ENCODE peak calls at places on chromosomes 13 and 19, in five cellular contexts. W is epithelial cell of prostate; Y is stimulated activated CD4-positive, alpha-beta T cell treated with anti-CD3 and anti-CD28 coated beads, Interleukin-1b, Interleukin-23, amount 100 ng/mL, for 24 hours; F is H9; O is tibial artery. R is an unnamed sample.

GRCh38 chr19:52492201-52492960 is 35.1 kb upstream of the ZNF808 start:
- DNase-seq in W (no peak), Y (no peak), F (peak; percentile 97), O (peak; percentile 64), R (no peak)

GRCh38 chr19:47713046-47714021 is at the start of gene EHD2:
- DNase-seq in W (no peak), Y (no peak), F (peak; percentile 64), O (peak; percentile 90), R (no peak)

GRCh38 chr19:15810335-15810734 is 5.1 kb downstream of the OR10H1 start:
- DNase-seq in W (no peak), Y (no peak), F (no peak), O (no peak), R (no peak)

GRCh38 chr19:36009220-36009619 is 607 bp upstream of the SYNE4 start:
- DNase-seq in W (no peak), Y (no peak), F (peak; percentile 72), O (peak; percentile 88), R (peak; percentile 52)

GRCh38 chr13:112873851-112874750 is 94.9 kb upstream of the MCF2L start:
- DNase-seq in W (no peak), Y (no peak), F (peak; percentile 83), O (peak; percentile 82), R (peak; percentile 93)

GRCh38 chr13:46665630-46666482 is 112.9 kb downstream of the LRCH1 start:
- DNase-seq in W (no peak), Y (no peak), F (no peak), O (no peak), R (no peak)

GRCh38 chr13:65656740-65657329 is 1573.3 kb downstream of the PCDH9 start:
- DNase-seq in W (no peak), Y (no peak), F (no peak), O (no peak), R (no peak)

GRCh38 chr19:46319620-46320019 is 22.8 kb downstream of the HIF3A start:
- DNase-seq in W (no peak), Y (no peak), F (no peak), O (peak; percentile 85), R (no peak)

GRCh38 chr19:55088021-55088451 is 12.4 kb downstream of the EPS8L1 start:
- DNase-seq in W (no peak), Y (no peak), F (no peak), O (no peak), R (no peak)

GRCh38 chr19:48170817-48171347 is 402 bp downstream of the ZSWIM9 start:
- DNase-seq in W (no peak), Y (no peak), F (peak; percentile 45), O (no peak), R (no peak)

GRCh38 chr19:32671883-32672282 is 3.1 kb downstream of the ANKRD27 start:
- DNase-seq in W (no peak), Y (no peak), F (no peak), O (no peak), R (no peak)

GRCh38 chr19:29678484-29679106 is 13.3 kb downstream of the PLEKHF1 start:
- DNase-seq in W (no peak), Y (no peak), F (no peak), O (peak; percentile 91), R (no peak)

GRCh38 chr19:15464394-15465385 is at the start of gene RASAL3:
- DNase-seq in W (no peak), Y (no peak), F (peak; percentile 59), O (no peak), R (no peak)

GRCh38 chr19:45402469-45403070 is 2.3 kb downstream of the PPP1R13L start:
- DNase-seq in W (peak; percentile 16), Y (no peak), F (peak; percentile 85), O (no peak), R (no peak)

GRCh38 chr19:6229951-6230712 is 49.6 kb downstream of the MLLT1 start:
- DNase-seq in W (no peak), Y (no peak), F (no peak), O (no peak), R (no peak)

GRCh38 chr13:107035186-107035585 is 467.2 kb upstream of the ARGLU1 start:
- DNase-seq in W (no peak), Y (no peak), F (no peak), O (no peak), R (no peak)

GRCh38 chr13:113597386-113598080 is 13.0 kb downstream of the TFDP1 start:
- DNase-seq in W (no peak), Y (no peak), F (peak; percentile 21), O (peak; percentile 48), R (peak; percentile 9)

GRCh38 chr13:34886987-34887386 is 55.1 kb upstream of the NBEA start:
- DNase-seq in W (no peak), Y (no peak), F (no peak), O (no peak), R (no peak)

GRCh38 chr13:40681341-40682051 is 15.1 kb upstream of the FOXO1 start:
- DNase-seq in W (no peak), Y (no peak), F (peak; percentile 39), O (no peak), R (no peak)

GRCh38 chr19:14516746-14517438 is 1.3 kb downstream of the DNAJB1 start:
- DNase-seq in W (no peak), Y (no peak), F (no peak), O (no peak), R (no peak)

GRCh38 chr13:106474906-106475305 is 60.6 kb downstream of the EFNB2 start:
- DNase-seq in W (no peak), Y (no peak), F (no peak), O (no peak), R (no peak)

GRCh38 chr13:74301200-74302063 is 167.2 kb upstream of the KLF12 start:
- DNase-seq in W (no peak), Y (no peak), F (no peak), O (no peak), R (no peak)

GRCh38 chr19:50213925-50214324 is 10.5 kb downstream of the MYH14 start:
- DNase-seq in W (no peak), Y (no peak), F (no peak), O (no peak), R (no peak)

GRCh38 chr13:110921695-110922094 is 6.8 kb upstream of the ANKRD10 start:
- DNase-seq in W (no peak), Y (no peak), F (peak; percentile 22), O (no peak), R (no peak)

GRCh38 chr13:34647379-34647778 is 294.7 kb upstream of the NBEA start:
- DNase-seq in W (peak; percentile 51), Y (no peak), F (no peak), O (no peak), R (no peak)

GRCh38 chr19:10899171-10899653 is 27.9 kb downstream of the CARM1 start:
- DNase-seq in W (no peak), Y (no peak), F (no peak), O (no peak), R (no peak)

GRCh38 chr19:38440592-38440991 is 7.1 kb downstream of the RYR1 start:
- DNase-seq in W (no peak), Y (no peak), F (no peak), O (no peak), R (no peak)

GRCh38 chr13:114152831-114153371 is 20.5 kb upstream of the RASA3 start:
- DNase-seq in W (no peak), Y (no peak), F (no peak), O (no peak), R (no peak)

GRCh38 chr13:44040070-44040753 is 160.5 kb downstream of the LACC1 start:
- DNase-seq in W (no peak), Y (no peak), F (no peak), O (no peak), R (no peak)

GRCh38 chr19:839146-839872 is 1.5 kb upstream of the PRTN3 start:
- DNase-seq in W (no peak), Y (no peak), F (no peak), O (no peak), R (no peak)

GRCh38 chr13:28636677-28637317 is 22.1 kb upstream of the POMP start:
- DNase-seq in W (peak; percentile 55), Y (no peak), F (peak; percentile 79), O (no peak), R (peak; percentile 36)

R was measured in WERI-Rb-1.